ENCODE peak calls at places on chromosomes 7 and 10, in ten cellular contexts. C, I, V, K, T, X, D, P, L and Q are unnamed samples.

GRCh38 chr7:94301024-94301588 is 93.6 kb upstream of the COL1A2 start:
- DNase-seq in P (no peak), T (peak), K (peak), D (peak), C (peak), I (peak), V (peak), X (no peak), L (peak), Q (no peak)

GRCh38 chr7:129122751-129123516 is 21.6 kb upstream of the TSPAN33 start:
- DNase-seq in I (peak), L (peak), D (no peak), V (no peak), C (no peak), T (no peak), K (no peak), P (no peak), X (no peak), Q (no peak)

GRCh38 chr7:28123752-28124151 is 56.8 kb downstream of the JAZF1 start:
- DNase-seq in X (no peak), I (no peak), C (no peak), P (no peak), V (no peak), D (no peak), L (no peak), T (no peak), K (no peak), Q (no peak)

GRCh38 chr7:75993689-75994387 is 557 bp downstream of the TMEM120A start:
- DNase-seq in V (peak), C (peak), X (peak), D (no peak), P (peak), I (peak), T (no peak), L (peak), K (peak), Q (no peak)

GRCh38 chr10:126932516-126932915 is 27.3 kb downstream of the DOCK1 start:
- DNase-seq in P (no peak), X (no peak), K (no peak), T (no peak), I (no peak), V (no peak), L (no peak), D (no peak), C (no peak), Q (no peak)

GRCh38 chr10:8227246-8227645 is 172.8 kb downstream of the GATA3 start:
- DNase-seq in V (no peak), P (no peak), I (no peak), K (no peak), C (no peak), X (no peak), T (no peak), D (no peak), L (no peak), Q (no peak)

GRCh38 chr10:45179716-45180115 is 135.7 kb downstream of the OR13A1 start:
- DNase-seq in P (no peak), L (no peak), C (no peak), D (no peak), X (no peak), T (no peak), K (no peak), I (no peak), V (no peak), Q (no peak)

GRCh38 chr10:123093489-123093888 is 42.3 kb upstream of the HMX3 start:
- DNase-seq in X (no peak), L (no peak), I (no peak), T (no peak), V (no peak), P (no peak), K (no peak), D (no peak), C (no peak), Q (no peak)

GRCh38 chr10:48495282-48496045 is 109.4 kb downstream of the ARHGAP22 start:
- DNase-seq in K (no peak), T (no peak), P (no peak), V (no peak), C (no peak), D (no peak), X (no peak), L (no peak), I (no peak), Q (no peak)

GRCh38 chr10:132427939-132428367 is 31.0 kb downstream of the PWWP2B start:
- DNase-seq in V (no peak), D (no peak), X (no peak), T (no peak), L (no peak), P (no peak), K (no peak), I (no peak), C (no peak), Q (no peak)

GRCh38 chr7:73809454-73810090 is 21.2 kb upstream of the CLDN4 start:
- DNase-seq in X (no peak), V (no peak), K (no peak), P (no peak), I (no peak), T (no peak), D (no peak), L (no peak), C (no peak), Q (no peak)

GRCh38 chr10:6382081-6382480 is 179.3 kb downstream of the PFKFB3 start:
- DNase-seq in P (no peak), C (no peak), V (no peak), X (peak), L (no peak), I (peak), D (peak), K (no peak), T (no peak), Q (peak)

GRCh38 chr10:30857803-30858202 is 173.9 kb downstream of the ZNF438 start:
- DNase-seq in T (no peak), X (no peak), K (no peak), I (peak), L (peak), C (no peak), V (peak), D (peak), P (no peak), Q (no peak)

GRCh38 chr10:132149917-132150316 is 36.8 kb upstream of the DPYSL4 start:
- DNase-seq in D (no peak), L (no peak), I (no peak), C (no peak), P (no peak), K (no peak), V (no peak), X (no peak), T (no peak), Q (no peak)

GRCh38 chr10:86598151-86598550 is 56.2 kb upstream of the OPN4 start:
- DNase-seq in T (no peak), V (no peak), K (no peak), C (no peak), D (no peak), L (no peak), X (no peak), P (no peak), I (no peak), Q (no peak)

GRCh38 chr7:44196450-44196872 is 4.3 kb upstream of the YKT6 start:
- DNase-seq in P (peak), T (no peak), L (peak), V (no peak), I (peak), K (peak), D (peak), X (no peak), C (peak), Q (no peak)